ENCODE peak calls at places on chromosomes 6 and 20, in five cellular contexts. Z, G, A, I and K are unnamed samples.

GRCh38 chr6:121817141-121817540 is 381.7 kb downstream of the GJA1 start:
- DNase-seq in Z (no peak), G (no peak), A (no peak), I (no peak), K (no peak)

GRCh38 chr20:1286267-1287036 is 20.4 kb downstream of the SNPH start:
- DNase-seq in Z (no peak), G (no peak), A (no peak), I (no peak), K (no peak)

GRCh38 chr6:24960991-24961475 is 25.3 kb upstream of the RIPOR2 start:
- DNase-seq in Z (no peak), G (no peak), A (no peak), I (no peak), K (peak; percentile 6)

GRCh38 chr6:108277831-108278230 is 17.0 kb upstream of the SNX3 start:
- DNase-seq in Z (no peak), G (no peak), A (no peak), I (no peak), K (no peak)

GRCh38 chr6:69589626-69590025 is 207.2 kb downstream of the LMBRD1 start:
- DNase-seq in Z (no peak), G (no peak), A (no peak), I (no peak), K (no peak)

GRCh38 chr20:40980106-40980827 is 48.4 kb upstream of the TOP1 start:
- DNase-seq in Z (no peak), G (no peak), A (no peak), I (no peak), K (no peak)

GRCh38 chr20:60078351-60079250 is 120.4 kb downstream of the CDH26 start:
- DNase-seq in Z (no peak), G (no peak), A (no peak), I (no peak), K (no peak)

GRCh38 chr6:6543181-6543879 is 45.2 kb upstream of the LY86 start:
- DNase-seq in Z (no peak), G (no peak), A (no peak), I (no peak), K (no peak)

GRCh38 chr6:167090171-167090570 is 32.7 kb upstream of the CCR6 start:
- DNase-seq in Z (no peak), G (no peak), A (peak; percentile 44), I (no peak), K (no peak)

GRCh38 chr6:5135783-5136376 is 50.7 kb downstream of the PPP1R3G start:
- DNase-seq in Z (peak; percentile 20), G (peak; percentile 30), A (no peak), I (peak; percentile 61), K (no peak)

GRCh38 chr6:150290429-150290828 is 78.4 kb upstream of the IYD start:
- DNase-seq in Z (no peak), G (no peak), A (no peak), I (no peak), K (no peak)

GRCh38 chr6:113873043-113873667 is 16.0 kb downstream of the MARCKS start:
- DNase-seq in Z (peak; percentile 23), G (no peak), A (peak; percentile 44), I (peak; percentile 92), K (peak; percentile 15)

GRCh38 chr6:132675749-132676148 is 16.8 kb upstream of the TAAR1 start:
- DNase-seq in Z (no peak), G (no peak), A (no peak), I (no peak), K (no peak)

GRCh38 chr20:3663858-3664257 is 659 bp upstream of the GFRA4 start:
- DNase-seq in Z (no peak), G (no peak), A (no peak), I (no peak), K (no peak)

GRCh38 chr20:51480507-51481270 is 61.8 kb downstream of the NFATC2 start:
- DNase-seq in Z (no peak), G (no peak), A (no peak), I (no peak), K (no peak)

GRCh38 chr6:118930680-118931079 is 4.3 kb downstream of the MCM9 start:
- DNase-seq in Z (no peak), G (no peak), A (no peak), I (no peak), K (no peak)

GRCh38 chr6:40957616-40958492 is 81.2 kb downstream of the UNC5CL start:
- DNase-seq in Z (peak; percentile 18), G (no peak), A (no peak), I (no peak), K (no peak)